ENCODE peak calls at places on chromosomes 7 and 10, in five cellular contexts. One of them, this sample, is unnamed.

GRCh38 chr7:98165827-98166667 is 45.2 kb upstream of the BHLHA15 start:
- DNase-seq in lower leg skin: no peak
- DNase-seq in transverse colon: peak
- DNase-seq in H54: peak
- DNase-seq in upper lobe of left lung: peak
- DNase-seq in this sample: peak

GRCh38 chr10:43128958-43129706 is 9.1 kb upstream of the CSGALNACT2 start:
- DNase-seq in transverse colon: peak
- DNase-seq in lower leg skin: no peak
- DNase-seq in upper lobe of left lung: no peak
- DNase-seq in H54: peak
- DNase-seq in this sample: no peak

GRCh38 chr7:32892521-32893224 is 1.1 kb upstream of the KBTBD2 start:
- DNase-seq in transverse colon: peak
- DNase-seq in upper lobe of left lung: peak
- DNase-seq in lower leg skin: peak
- DNase-seq in H54: peak
- DNase-seq in this sample: no peak

GRCh38 chr7:17633099-17633498 is 307.2 kb downstream of the SNX13 start:
- DNase-seq in upper lobe of left lung: no peak
- DNase-seq in lower leg skin: no peak
- DNase-seq in H54: peak
- DNase-seq in transverse colon: no peak
- DNase-seq in this sample: no peak

GRCh38 chr7:55513849-55514248 is 58.5 kb downstream of the VOPP1 start:
- DNase-seq in lower leg skin: no peak
- DNase-seq in transverse colon: no peak
- DNase-seq in upper lobe of left lung: no peak
- DNase-seq in H54: no peak
- DNase-seq in this sample: no peak

GRCh38 chr7:134315679-134316538 is 821 bp downstream of the SLC35B4 start:
- DNase-seq in transverse colon: no peak
- DNase-seq in upper lobe of left lung: peak
- DNase-seq in lower leg skin: no peak
- DNase-seq in H54: peak
- DNase-seq in this sample: no peak

GRCh38 chr10:103715430-103715829 is 139.9 kb downstream of the SH3PXD2A start:
- DNase-seq in H54: peak
- DNase-seq in transverse colon: no peak
- DNase-seq in upper lobe of left lung: no peak
- DNase-seq in lower leg skin: no peak
- DNase-seq in this sample: no peak

GRCh38 chr10:102781089-102781920 is 37.6 kb downstream of the WBP1L start:
- DNase-seq in lower leg skin: no peak
- DNase-seq in upper lobe of left lung: no peak
- DNase-seq in H54: peak
- DNase-seq in transverse colon: no peak
- DNase-seq in this sample: no peak

GRCh38 chr10:130999376-131000202 is 311.9 kb downstream of the TCERG1L start:
- DNase-seq in transverse colon: no peak
- DNase-seq in upper lobe of left lung: no peak
- DNase-seq in lower leg skin: peak
- DNase-seq in H54: no peak
- DNase-seq in this sample: no peak

GRCh38 chr7:150966002-150966401 is 12.1 kb downstream of the KCNH2 start:
- DNase-seq in upper lobe of left lung: no peak
- DNase-seq in lower leg skin: no peak
- DNase-seq in transverse colon: no peak
- DNase-seq in H54: no peak
- DNase-seq in this sample: no peak

GRCh38 chr7:55574062-55574717 is 1.9 kb upstream of the VOPP1 start:
- DNase-seq in H54: no peak
- DNase-seq in upper lobe of left lung: no peak
- DNase-seq in transverse colon: no peak
- DNase-seq in lower leg skin: no peak
- DNase-seq in this sample: no peak

GRCh38 chr10:119858063-119858462 is 14.6 kb downstream of the MCMBP start:
- DNase-seq in H54: no peak
- DNase-seq in lower leg skin: no peak
- DNase-seq in upper lobe of left lung: no peak
- DNase-seq in transverse colon: no peak
- DNase-seq in this sample: no peak

GRCh38 chr10:124347956-124348355 is 70.8 kb downstream of the OAT start:
- DNase-seq in lower leg skin: peak
- DNase-seq in upper lobe of left lung: peak
- DNase-seq in transverse colon: no peak
- DNase-seq in H54: no peak
- DNase-seq in this sample: no peak

GRCh38 chr10:5465976-5466450 is 33.4 kb downstream of the CALML5 start:
- DNase-seq in H54: no peak
- DNase-seq in lower leg skin: no peak
- DNase-seq in upper lobe of left lung: no peak
- DNase-seq in transverse colon: peak
- DNase-seq in this sample: no peak

GRCh38 chr10:87094373-87095240 is at the start of the genes GLUD1 and SHLD2:
- DNase-seq in transverse colon: peak
- DNase-seq in lower leg skin: peak
- DNase-seq in upper lobe of left lung: peak
- DNase-seq in H54: peak
- DNase-seq in this sample: peak

GRCh38 chr10:87092861-87093460 is 1.7 kb downstream of the GLUD1 start:
- DNase-seq in transverse colon: peak
- DNase-seq in H54: peak
- DNase-seq in lower leg skin: peak
- DNase-seq in upper lobe of left lung: no peak
- DNase-seq in this sample: no peak

GRCh38 chr10:87092356-87092860 is 2.2 kb downstream of the GLUD1 start:
- DNase-seq in H54: peak
- DNase-seq in transverse colon: no peak
- DNase-seq in lower leg skin: peak
- DNase-seq in upper lobe of left lung: no peak
- DNase-seq in this sample: no peak

GRCh38 chr10:87093461-87094372 is 926 bp downstream of the GLUD1 start:
- DNase-seq in lower leg skin: peak
- DNase-seq in upper lobe of left lung: peak
- DNase-seq in transverse colon: peak
- DNase-seq in H54: peak
- DNase-seq in this sample: peak

GRCh38 chr10:87095241-87095945 is 387 bp downstream of the SHLD2 start:
- DNase-seq in upper lobe of left lung: peak
- DNase-seq in transverse colon: peak
- DNase-seq in H54: peak
- DNase-seq in lower leg skin: peak
- DNase-seq in this sample: peak
- TF ChIP-seq POLR2A in upper lobe of left lung: no peak
- TF ChIP-seq POLR2A in transverse colon: peak
- TF ChIP-seq POLR2A in H54: peak
- TF ChIP-seq POLR2A in lower leg skin: no peak
- TF ChIP-seq POLR2A in this sample: peak

DNA sequence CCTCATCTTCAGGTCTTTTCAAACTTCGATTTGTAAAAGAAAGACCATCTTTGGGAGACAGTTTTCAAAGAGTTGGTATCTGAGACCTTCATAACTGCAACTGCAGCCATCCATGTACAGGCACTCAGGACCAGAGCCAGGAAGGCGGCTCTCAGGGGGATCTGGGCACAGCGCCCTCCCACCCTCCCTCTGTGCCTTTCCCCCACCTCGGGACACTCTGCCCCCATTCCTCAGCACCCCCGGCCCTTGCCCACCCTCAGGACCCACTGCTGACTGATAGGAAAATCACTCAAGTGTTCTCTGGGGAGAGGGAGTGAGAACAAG is 143.6 kb downstream of the CUBN start:
- DNase-seq in lower leg skin: no peak
- DNase-seq in H54: no peak
- DNase-seq in transverse colon: no peak
- DNase-seq in upper lobe of left lung: no peak
- DNase-seq in this sample: no peak
- TF ChIP-seq POLR2A in lower leg skin: no peak
- TF ChIP-seq POLR2A in H54: no peak
- TF ChIP-seq POLR2A in transverse colon: no peak
- TF ChIP-seq POLR2A in upper lobe of left lung: no peak
- TF ChIP-seq POLR2A in this sample: no peak

GRCh38 chr7:26900283-26900682 is 35.9 kb upstream of the SKAP2 start:
- DNase-seq in upper lobe of left lung: no peak
- DNase-seq in lower leg skin: no peak
- DNase-seq in transverse colon: no peak
- DNase-seq in H54: no peak
- DNase-seq in this sample: no peak

GRCh38 chr7:26899519-26899918 is 35.1 kb upstream of the SKAP2 start:
- DNase-seq in H54: no peak
- DNase-seq in transverse colon: no peak
- DNase-seq in lower leg skin: no peak
- DNase-seq in upper lobe of left lung: no peak
- DNase-seq in this sample: no peak

GRCh38 chr7:26897928-26898327 is 33.5 kb upstream of the SKAP2 start:
- DNase-seq in transverse colon: no peak
- DNase-seq in H54: no peak
- DNase-seq in lower leg skin: no peak
- DNase-seq in upper lobe of left lung: no peak
- DNase-seq in this sample: no peak

GRCh38 chr7:26898917-26899316 is 34.5 kb upstream of the SKAP2 start:
- DNase-seq in upper lobe of left lung: no peak
- DNase-seq in H54: no peak
- DNase-seq in transverse colon: no peak
- DNase-seq in lower leg skin: no peak
- DNase-seq in this sample: no peak
- TF ChIP-seq POLR2A in upper lobe of left lung: no peak
- TF ChIP-seq POLR2A in H54: no peak
- TF ChIP-seq POLR2A in transverse colon: no peak
- TF ChIP-seq POLR2A in lower leg skin: no peak
- TF ChIP-seq POLR2A in this sample: no peak

GRCh38 chr7:90248706-90249105 is 3.7 kb downstream of the CFAP69 start:
- DNase-seq in lower leg skin: no peak
- DNase-seq in upper lobe of left lung: no peak
- DNase-seq in transverse colon: no peak
- DNase-seq in H54: no peak
- DNase-seq in this sample: no peak

GRCh38 chr7:90246184-90246583 is 1.2 kb downstream of the CFAP69 start:
- DNase-seq in lower leg skin: no peak
- DNase-seq in upper lobe of left lung: peak
- DNase-seq in H54: no peak
- DNase-seq in transverse colon: no peak
- DNase-seq in this sample: no peak

GRCh38 chr7:90242369-90243168 is 2.4 kb upstream of the CFAP69 start:
- DNase-seq in lower leg skin: no peak
- DNase-seq in transverse colon: no peak
- DNase-seq in H54: no peak
- DNase-seq in upper lobe of left lung: no peak
- DNase-seq in this sample: no peak

GRCh38 chr7:90244565-90244908 is 437 bp upstream of the CFAP69 start:
- DNase-seq in upper lobe of left lung: no peak
- DNase-seq in transverse colon: no peak
- DNase-seq in H54: no peak
- DNase-seq in lower leg skin: no peak
- DNase-seq in this sample: no peak

GRCh38 chr7:90244909-90245841 is at the start of gene CFAP69:
- DNase-seq in transverse colon: peak
- DNase-seq in H54: peak
- DNase-seq in upper lobe of left lung: peak
- DNase-seq in lower leg skin: peak
- DNase-seq in this sample: peak
- TF ChIP-seq POLR2A in transverse colon: peak
- TF ChIP-seq POLR2A in H54: peak
- TF ChIP-seq POLR2A in upper lobe of left lung: no peak
- TF ChIP-seq POLR2A in lower leg skin: no peak
- TF ChIP-seq POLR2A in this sample: no peak

GRCh38 chr10:34539533-34540315 is 275.4 kb downstream of the PARD3 start:
- DNase-seq in lower leg skin: no peak
- DNase-seq in transverse colon: peak
- DNase-seq in H54: no peak
- DNase-seq in upper lobe of left lung: peak
- DNase-seq in this sample: no peak
- TF ChIP-seq POLR2A in lower leg skin: no peak
- TF ChIP-seq POLR2A in transverse colon: no peak
- TF ChIP-seq POLR2A in H54: no peak
- TF ChIP-seq POLR2A in upper lobe of left lung: no peak
- TF ChIP-seq POLR2A in this sample: no peak

GRCh38 chr10:80264081-80265056 is 25.1 kb downstream of the MAT1A start:
- DNase-seq in transverse colon: no peak
- DNase-seq in H54: no peak
- DNase-seq in lower leg skin: no peak
- DNase-seq in upper lobe of left lung: no peak
- DNase-seq in this sample: no peak
- TF ChIP-seq POLR2A in transverse colon: no peak
- TF ChIP-seq POLR2A in H54: no peak
- TF ChIP-seq POLR2A in lower leg skin: no peak
- TF ChIP-seq POLR2A in upper lobe of left lung: no peak
- TF ChIP-seq POLR2A in this sample: no peak